ENCODE peak calls at places on chromosome 15, in nine cellular contexts. Y is SHP77, H is left colon, R is fibroblast of the conjunctiva, N is activated T-cell treated with anti-CD3 and anti-CD28 coated beads for 1 hour, L is NCI-H1105, C is GM03348, B is dorsolateral prefrontal cortex, O is endothelial cell. A is an unnamed sample.

GRCh38 chr15:64651573-64652260 is 123.7 kb downstream of the RBPMS2 start:
- DNase-seq in Y (peak; percentile 32), H (no peak), R (no peak), N (peak; percentile 15), L (no peak), C (no peak), B (no peak), O (no peak), A (peak; percentile 51)

GRCh38 chr15:77500986-77501385 is 80.3 kb downstream of the HMG20A start:
- DNase-seq in Y (no peak), H (no peak), R (peak; percentile 42), N (no peak), L (no peak), C (no peak), B (no peak), O (no peak), A (peak; percentile 59)

GRCh38 chr15:85463273-85463937 is 83.0 kb downstream of the AKAP13 start:
- DNase-seq in Y (no peak), H (no peak), R (no peak), N (no peak), L (no peak), C (no peak), B (no peak), O (no peak), A (no peak)

GRCh38 chr15:35980719-35981118 is 434.8 kb upstream of the DPH6 start:
- DNase-seq in Y (no peak), H (no peak), R (no peak), N (no peak), L (no peak), C (peak; percentile 31), B (no peak), O (no peak), A (peak; percentile 46)

GRCh38 chr15:70337292-70338186 is 239.8 kb upstream of the TLE3 start:
- DNase-seq in Y (no peak), H (no peak), R (no peak), N (no peak), L (no peak), C (no peak), B (no peak), O (no peak), A (peak; percentile 44)

GRCh38 chr15:60134609-60135008 is 130.5 kb downstream of the FOXB1 start:
- DNase-seq in Y (peak; percentile 8), H (peak; percentile 6), R (no peak), N (no peak), L (peak; percentile 12), C (no peak), B (no peak), O (no peak), A (no peak)

GRCh38 chr15:46344906-46345305 is 710.1 kb downstream of the SQOR start:
- DNase-seq in Y (no peak), H (no peak), R (no peak), N (no peak), L (peak; percentile 75), C (no peak), B (no peak), O (no peak), A (no peak)

GRCh38 chr15:71753346-71753745 is 57.0 kb upstream of the NR2E3 start:
- DNase-seq in Y (no peak), H (no peak), R (peak; percentile 23), N (no peak), L (no peak), C (peak; percentile 25), B (no peak), O (no peak), A (peak; percentile 20)

GRCh38 chr15:69059170-69059943 is 44.9 kb downstream of the NOX5 start:
- DNase-seq in Y (peak; percentile 89), H (peak; percentile 94), R (peak; percentile 82), N (peak; percentile 65), L (peak; percentile 92), C (peak; percentile 91), B (peak; percentile 92), O (peak; percentile 88), A (peak; percentile 87)

GRCh38 chr15:77454265-77454664 is 33.6 kb downstream of the HMG20A start:
- DNase-seq in Y (no peak), H (no peak), R (no peak), N (no peak), L (no peak), C (no peak), B (no peak), O (no peak), A (no peak)

GRCh38 chr15:40081691-40082194 is 26.9 kb downstream of the BMF start:
- DNase-seq in Y (peak; percentile 37), H (peak; percentile 74), R (peak; percentile 52), N (no peak), L (no peak), C (peak; percentile 70), B (peak; percentile 23), O (peak; percentile 75), A (peak; percentile 93)

GRCh38 chr15:35047528-35047927 is 37.6 kb downstream of the NANOGP8 start:
- DNase-seq in Y (no peak), H (no peak), R (no peak), N (no peak), L (no peak), C (no peak), B (no peak), O (no peak), A (no peak)

GRCh38 chr15:90291679-90292356 is 26.3 kb downstream of the NGRN start:
- DNase-seq in Y (peak; percentile 89), H (peak; percentile 50), R (no peak), N (no peak), L (no peak), C (no peak), B (no peak), O (no peak), A (no peak)

GRCh38 chr15:93479679-93480078 is 390.7 kb upstream of the RGMA start:
- DNase-seq in Y (no peak), H (no peak), R (no peak), N (no peak), L (no peak), C (no peak), B (no peak), O (no peak), A (no peak)

GRCh38 chr15:89654847-89655805 is at the start of gene KIF7:
- DNase-seq in Y (no peak), H (peak; percentile 27), R (no peak), N (no peak), L (peak; percentile 27), C (peak; percentile 93), B (no peak), O (peak; percentile 53), A (peak; percentile 48)

A was measured in mesenchymal stem cell.